ENCODE peak calls at places on chromosome 14, in seven cellular contexts. R is right atrium auricular region, L is progenitor cell of endocrine pancreas, Y is AML-193, U is HTR-8/SVneo, J is nephron progenitor cell, I is COR-L47. S is an unnamed sample.

GRCh38 chr14:106417224-106418049 is 891.1 kb downstream of the TMEM121 start:
- DNase-seq in R (no peak), L (no peak), Y (peak), U (no peak), J (peak), I (peak), S (no peak)

GRCh38 chr14:49970474-49971147 is 77.7 kb downstream of the ARF6 start:
- DNase-seq in R (peak), L (no peak), Y (no peak), U (no peak), J (no peak), I (no peak), S (no peak)

GRCh38 chr14:53011053-53011462 is 60.2 kb upstream of the FERMT2 start:
- DNase-seq in R (peak), L (no peak), Y (no peak), U (peak), J (peak), I (no peak), S (peak)

GRCh38 chr14:57987051-57987450 is 121.2 kb upstream of the SLC35F4 start:
- DNase-seq in R (no peak), L (no peak), Y (no peak), U (no peak), J (no peak), I (no peak), S (peak)

GRCh38 chr14:105223260-105223659 is 25.1 kb upstream of the BTBD6 start:
- DNase-seq in R (no peak), L (no peak), Y (no peak), U (no peak), J (no peak), I (no peak), S (no peak)

GRCh38 chr14:61477845-61478438 is 156.6 kb downstream of the PRKCH start:
- DNase-seq in R (peak), L (no peak), Y (peak), U (peak), J (no peak), I (peak), S (no peak)

GRCh38 chr14:38056270-38056669 is 151.4 kb upstream of the SSTR1 start:
- DNase-seq in R (no peak), L (no peak), Y (no peak), U (no peak), J (no peak), I (no peak), S (no peak)

GRCh38 chr14:100664234-100664633 is 62.5 kb upstream of the DLK1 start:
- DNase-seq in R (no peak), L (no peak), Y (no peak), U (no peak), J (no peak), I (no peak), S (no peak)

GRCh38 chr14:92651793-92652382 is 96.5 kb downstream of the LGMN start:
- DNase-seq in R (no peak), L (no peak), Y (no peak), U (no peak), J (no peak), I (no peak), S (no peak)